ENCODE peak calls at places on chromosomes 12 and 14, in five cellular contexts. One of them, this sample, is unnamed.

GRCh38 chr14:104504172-104504735 is 75.3 kb upstream of the C14orf180 start:
- DNase-seq in glutamatergic neuron: no peak
- DNase-seq in LHCN-M2: no peak
- DNase-seq in astrocyte of the spinal cord: no peak
- DNase-seq in HL-60: no peak
- DNase-seq in this sample: no peak

GRCh38 chr12:132617822-132618682 is 524 bp upstream of the P2RX2 start:
- DNase-seq in glutamatergic neuron: no peak
- DNase-seq in LHCN-M2: no peak
- DNase-seq in astrocyte of the spinal cord: no peak
- DNase-seq in HL-60: no peak
- DNase-seq in this sample: no peak

GRCh38 chr14:98297567-98297966 is 974.4 kb downstream of the BCL11B start:
- DNase-seq in glutamatergic neuron: no peak
- DNase-seq in LHCN-M2: no peak
- DNase-seq in astrocyte of the spinal cord: no peak
- DNase-seq in HL-60: no peak
- DNase-seq in this sample: no peak

GRCh38 chr12:78887008-78887407 is 22.4 kb downstream of the SYT1 start:
- DNase-seq in glutamatergic neuron: no peak
- DNase-seq in LHCN-M2: peak; percentile 91
- DNase-seq in astrocyte of the spinal cord: peak; percentile 84
- DNase-seq in HL-60: no peak
- DNase-seq in this sample: no peak

GRCh38 chr12:25018146-25018545 is 69.2 kb upstream of the BCAT1 start:
- DNase-seq in glutamatergic neuron: no peak
- DNase-seq in LHCN-M2: no peak
- DNase-seq in astrocyte of the spinal cord: no peak
- DNase-seq in HL-60: no peak
- DNase-seq in this sample: no peak

GRCh38 chr12:481422-481821 is 21.7 kb downstream of the B4GALNT3 start:
- DNase-seq in glutamatergic neuron: peak; percentile 27
- DNase-seq in LHCN-M2: peak; percentile 83
- DNase-seq in astrocyte of the spinal cord: peak; percentile 75
- DNase-seq in HL-60: no peak
- DNase-seq in this sample: no peak

GRCh38 chr14:78074546-78074945 is 95.6 kb upstream of the NRXN3 start:
- DNase-seq in glutamatergic neuron: no peak
- DNase-seq in LHCN-M2: no peak
- DNase-seq in astrocyte of the spinal cord: no peak
- DNase-seq in HL-60: no peak
- DNase-seq in this sample: no peak

GRCh38 chr12:6606331-6607131 is 648 bp downstream of the CHD4 start:
- DNase-seq in glutamatergic neuron: peak; percentile 79
- DNase-seq in LHCN-M2: peak; percentile 43
- DNase-seq in astrocyte of the spinal cord: peak; percentile 9
- DNase-seq in HL-60: peak; percentile 54
- DNase-seq in this sample: peak; percentile 11

GRCh38 chr12:109191621-109192250 is 75.3 kb downstream of the ACACB start:
- DNase-seq in glutamatergic neuron: no peak
- DNase-seq in LHCN-M2: peak; percentile 4
- DNase-seq in astrocyte of the spinal cord: no peak
- DNase-seq in HL-60: no peak
- DNase-seq in this sample: no peak

GRCh38 chr12:23472329-23472971 is 477.0 kb downstream of the SOX5 start:
- DNase-seq in glutamatergic neuron: no peak
- DNase-seq in LHCN-M2: no peak
- DNase-seq in astrocyte of the spinal cord: no peak
- DNase-seq in HL-60: no peak
- DNase-seq in this sample: no peak

GRCh38 chr14:100825691-100826331 is at the start of gene MEG3:
- DNase-seq in glutamatergic neuron: no peak
- DNase-seq in LHCN-M2: peak; percentile 75
- DNase-seq in astrocyte of the spinal cord: peak; percentile 85
- DNase-seq in HL-60: no peak
- DNase-seq in this sample: no peak